ENCODE peak calls at places on chromosome 22, in four cellular contexts. N, G, X and K are unnamed samples.

GRCh38 chr22:35517769-35518530 is 22.7 kb upstream of the RASD2 start:
- DNase-seq in X (peak), N (no peak), G (no peak), K (no peak)

GRCh38 chr22:49689858-49690257 is 137.8 kb downstream of the BRD1 start:
- DNase-seq in N (no peak), X (no peak), G (no peak), K (no peak)

GRCh38 chr22:42214625-42215415 is 55.6 kb downstream of the TCF20 start:
- DNase-seq in N (no peak), X (no peak), G (no peak), K (no peak)

GRCh38 chr22:50313021-50313420 is 5.6 kb upstream of the PLXNB2 start:
- DNase-seq in G (no peak), X (no peak), N (no peak), K (no peak)

GRCh38 chr22:19874307-19875060 is 19.8 kb upstream of the GNB1L start:
- DNase-seq in X (no peak), N (peak), G (no peak), K (no peak)

GRCh38 chr22:41648431-41648830 is 27.3 kb downstream of the XRCC6 start:
- DNase-seq in N (no peak), G (no peak), X (no peak), K (no peak)

GRCh38 chr22:32558681-32559355 is 84.2 kb downstream of the FBXO7 start:
- DNase-seq in X (peak), N (peak), G (no peak), K (peak)

GRCh38 chr22:19463491-19464469 is 15.2 kb downstream of the UFD1 start:
- DNase-seq in X (no peak), N (peak), G (no peak), K (no peak)

GRCh38 chr22:41822289-41823057 is 10.4 kb upstream of the SREBF2 start:
- DNase-seq in G (no peak), N (no peak), X (peak), K (peak)

GRCh38 chr22:44037519-44038370 is 13.6 kb downstream of the PARVB start:
- DNase-seq in N (peak), X (peak), G (no peak), K (peak)

GRCh38 chr22:36052505-36052941 is 23.9 kb upstream of the RBFOX2 start:
- DNase-seq in N (no peak), X (peak), G (no peak), K (peak)

GRCh38 chr22:29359469-29359868 is 28.9 kb downstream of the AP1B1 start:
- DNase-seq in G (peak), X (peak), N (peak), K (peak)

GRCh38 chr22:40044870-40045834 is 50.4 kb downstream of the FAM83F start:
- DNase-seq in G (peak), N (peak), X (peak), K (no peak)

GRCh38 chr22:19480173-19480568 is 451 bp downstream of the CDC45 start:
- DNase-seq in X (no peak), G (no peak), N (no peak), K (no peak)

GRCh38 chr22:47552541-47553205 is 790.2 kb downstream of the TBC1D22A start:
- DNase-seq in G (no peak), N (no peak), X (no peak), K (no peak)

GRCh38 chr22:47337161-47337621 is 574.7 kb downstream of the TBC1D22A start:
- DNase-seq in N (no peak), G (no peak), X (peak), K (peak)

GRCh38 chr22:46462726-46463371 is 74.6 kb downstream of the CELSR1 start:
- DNase-seq in X (peak), G (no peak), N (no peak), K (peak)

GRCh38 chr22:20585640-20586402 is 78.4 kb downstream of the MED15 start:
- DNase-seq in G (no peak), X (no peak), N (no peak), K (no peak)

GRCh38 chr22:40329466-40329865 is 16.8 kb upstream of the ADSL start:
- DNase-seq in N (no peak), G (no peak), X (no peak), K (no peak)

GRCh38 chr22:44738347-44738715 is 14.0 kb upstream of the ARHGAP8 start:
- DNase-seq in G (no peak), X (peak), N (no peak), K (no peak)

GRCh38 chr22:43170131-43170480 is 16.8 kb downstream of the TTLL12 start:
- DNase-seq in G (no peak), X (no peak), N (no peak), K (no peak)

GRCh38 chr22:44020981-44021380 is 3.1 kb upstream of the PARVB start:
- DNase-seq in X (no peak), N (no peak), G (no peak), K (no peak)

GRCh38 chr22:42641801-42642413 is 1.5 kb upstream of the ATP5MGL start:
- DNase-seq in X (no peak), G (no peak), N (no peak), K (no peak)

GRCh38 chr22:30968015-30968923 is at the start of gene MORC2:
- DNase-seq in N (peak), X (peak), G (peak), K (peak)

GRCh38 chr22:36164621-36165020 is 4.1 kb upstream of the APOL3 start:
- DNase-seq in X (no peak), N (no peak), G (no peak), K (no peak)

GRCh38 chr22:50529416-50530279 is at the start of gene TYMP:
- DNase-seq in X (peak), G (no peak), N (peak), K (no peak)

GRCh38 chr22:48704335-48704734 is 1123.3 kb downstream of the BRD1 start:
- DNase-seq in N (no peak), G (no peak), X (no peak), K (no peak)

GRCh38 chr22:31604746-31605705 is 57.0 kb downstream of the PISD start:
- DNase-seq in X (no peak), G (no peak), N (no peak), K (no peak)

GRCh38 chr22:30947163-30947820 is 21.3 kb downstream of the MORC2 start:
- DNase-seq in N (no peak), X (no peak), G (peak), K (no peak)

GRCh38 chr22:49394116-49394785 is 433.4 kb downstream of the BRD1 start:
- DNase-seq in N (no peak), G (no peak), X (no peak), K (no peak)

GRCh38 chr22:30457964-30458363 is 13.9 kb downstream of the SEC14L3 start:
- DNase-seq in X (peak), N (no peak), G (no peak), K (no peak)

GRCh38 chr22:30857791-30858190 is 110.8 kb downstream of the MORC2 start:
- DNase-seq in X (no peak), N (no peak), G (no peak), K (no peak)

GRCh38 chr22:50019316-50019715 is 6.8 kb upstream of the IL17REL start:
- DNase-seq in X (no peak), N (no peak), G (no peak), K (no peak)

GRCh38 chr22:40281717-40282116 is 64.6 kb upstream of the ADSL start:
- DNase-seq in N (peak), G (no peak), X (no peak), K (no peak)

GRCh38 chr22:27097481-27097880 is 440.1 kb downstream of the MIAT start:
- DNase-seq in N (no peak), X (no peak), G (no peak), K (no peak)

GRCh38 chr22:27100323-27100722 is 442.9 kb downstream of the MIAT start:
- DNase-seq in X (no peak), G (no peak), N (no peak), K (no peak)

GRCh38 chr22:27100789-27101188 is 443.4 kb downstream of the MIAT start:
- DNase-seq in G (peak), N (no peak), X (no peak), K (peak)

GRCh38 chr22:27099896-27100295 is 442.5 kb downstream of the MIAT start:
- DNase-seq in X (no peak), G (no peak), N (no peak), K (no peak)

DNA sequence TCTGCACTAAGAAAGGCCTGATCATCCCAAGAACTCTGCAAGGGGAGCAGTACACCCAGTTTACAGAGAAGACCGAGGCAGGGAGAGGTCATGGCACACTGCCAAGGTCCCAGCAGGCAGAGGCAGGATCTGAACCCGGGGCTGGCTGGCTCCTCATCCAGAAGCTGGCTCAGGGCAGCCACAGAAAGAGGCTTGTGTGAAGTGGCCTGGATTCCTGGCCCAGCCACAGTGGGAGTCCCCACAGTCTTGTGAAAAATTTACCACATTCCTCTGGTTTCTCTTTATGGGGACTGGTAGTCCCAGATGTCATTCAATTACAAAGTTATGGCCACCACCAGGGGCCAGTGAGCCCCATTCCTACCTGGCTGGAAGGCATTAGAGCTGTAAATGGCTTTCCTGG is 440.5 kb downstream of the MIAT start:
- DNase-seq in X (no peak), G (no peak), N (no peak), K (no peak)
- TF ChIP-seq CTCF in X (no peak), G (no peak), N (no peak), K (no peak)

DNA sequence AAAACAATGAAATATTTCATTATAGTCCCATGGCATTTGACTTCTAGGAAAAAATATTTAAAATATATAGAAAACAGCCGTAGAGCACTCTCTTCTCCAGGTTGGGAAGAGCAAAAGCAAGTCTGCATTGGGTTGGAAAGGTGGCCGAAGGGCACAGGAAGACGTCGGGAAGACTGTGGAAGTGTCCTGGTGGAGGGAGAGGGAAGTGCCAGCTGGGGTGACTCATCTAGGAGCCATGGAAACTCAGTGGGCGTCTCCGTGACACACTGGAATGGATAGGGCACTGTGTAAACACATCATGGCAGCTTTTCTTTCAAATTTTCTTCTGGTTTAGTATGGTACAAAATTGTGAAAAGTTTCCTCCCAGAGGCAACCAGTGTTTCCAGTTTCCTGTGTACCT is 12.7 kb downstream of the GTPBP1 start:
- DNase-seq in N (peak), G (peak), X (peak), K (peak)
- TF ChIP-seq CTCF in N (peak), G (peak), X (peak), K (peak)

DNA sequence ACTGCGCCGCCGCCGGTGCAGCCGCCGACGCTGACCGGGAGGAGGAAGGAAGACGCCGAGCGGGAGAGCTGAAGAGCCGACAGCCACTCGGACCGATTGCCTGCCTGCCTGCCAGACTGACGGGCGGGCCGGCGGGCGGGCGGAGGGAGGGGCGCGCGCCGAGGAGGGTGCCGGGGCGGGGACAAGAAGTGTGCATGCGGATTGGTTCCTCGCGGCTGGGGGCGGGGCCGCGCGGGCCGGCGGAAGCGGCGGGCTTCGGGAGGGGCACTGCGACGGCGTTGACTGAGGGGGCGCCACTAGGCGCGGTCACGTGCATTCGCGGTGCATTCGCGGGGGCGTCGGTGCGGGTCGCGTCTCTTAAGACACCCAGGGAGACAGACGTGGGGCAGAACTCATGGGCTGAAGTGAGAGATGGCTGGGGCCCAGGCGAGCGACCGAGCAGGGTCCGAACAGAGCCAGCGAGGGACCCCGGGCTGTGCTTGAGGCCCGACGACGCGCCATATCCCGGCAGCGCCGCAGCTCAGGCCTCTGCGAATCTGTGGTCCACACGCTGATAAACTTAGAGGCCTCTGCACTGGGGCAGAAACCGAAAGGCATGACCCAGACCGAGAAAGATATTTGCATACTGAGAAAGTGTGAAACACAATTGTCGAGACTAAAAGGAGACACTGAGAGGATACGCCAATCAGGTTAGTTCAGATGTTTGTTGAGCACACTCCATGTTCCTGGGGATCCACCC is at the start of gene MAPK1:
- DNase-seq in X (peak), N (peak), G (peak), K (peak)
- TF ChIP-seq CTCF in X (peak), N (peak), G (peak), K (peak)

GRCh38 chr22:23606204-23607131 is 25.7 kb downstream of the DRICH1 start:
- DNase-seq in N (no peak), G (no peak), X (no peak), K (no peak)

GRCh38 chr22:23609983-23610781 is 21.9 kb downstream of the DRICH1 start:
- DNase-seq in G (no peak), X (no peak), N (no peak), K (no peak)

GRCh38 chr22:23603266-23603665 is 23.2 kb upstream of the IGLL1 start:
- DNase-seq in G (no peak), X (no peak), N (no peak), K (no peak)

GRCh38 chr22:23608583-23608982 is 23.5 kb downstream of the DRICH1 start:
- DNase-seq in G (peak), N (no peak), X (peak), K (peak)

GRCh38 chr22:23604939-23605712 is 25.0 kb upstream of the IGLL1 start:
- DNase-seq in G (no peak), N (no peak), X (no peak), K (no peak)
- TF ChIP-seq CTCF in G (no peak), N (no peak), X (no peak), K (no peak)

GRCh38 chr22:37544955-37545702 is 15.2 kb upstream of the CDC42EP1 start:
- DNase-seq in X (peak), G (peak), N (peak), K (peak)
- TF ChIP-seq CTCF in X (peak), G (peak), N (peak), K (peak)

GRCh38 chr22:17638432-17639237 is at the start of gene BCL2L13:
- DNase-seq in N (peak), X (peak), G (peak), K (peak)
- TF ChIP-seq CTCF in N (no peak), X (no peak), G (no peak), K (no peak)

GRCh38 chr22:38069372-38070249 is 12.4 kb downstream of the PICK1 start:
- DNase-seq in G (no peak), N (peak), X (no peak), K (peak)
- TF ChIP-seq CTCF in G (no peak), N (peak), X (peak), K (peak)

GRCh38 chr22:38009000-38009806 is 24.8 kb upstream of the SOX10 start:
- DNase-seq in X (no peak), N (no peak), G (no peak), K (no peak)
- TF ChIP-seq CTCF in X (no peak), N (no peak), G (no peak), K (no peak)

GRCh38 chr22:34057726-34058125 is 137.4 kb upstream of the LARGE1 start:
- DNase-seq in N (no peak), G (no peak), X (no peak), K (no peak)

GRCh38 chr22:34055525-34056200 is 135.4 kb upstream of the LARGE1 start:
- DNase-seq in X (no peak), N (no peak), G (no peak), K (no peak)
- TF ChIP-seq CTCF in X (no peak), N (no peak), G (no peak), K (no peak)